ENCODE peak calls at places on chromosomes 12 and 14, in nine cellular contexts. G is astrocyte of the spinal cord, A is mesendoderm, I is NCI-H526, C is NCI-H1694, X is psoas muscle, U is tibial artery, M is EL, J is NCI-H82. H is an unnamed sample.

GRCh38 chr14:68442828-68443460 is 349.9 kb downstream of the ZFP36L1 start:
- DNase-seq in I (no peak), C (no peak), U (no peak), X (no peak), A (no peak), M (peak; percentile 51), G (peak; percentile 90), J (no peak), H (no peak)

GRCh38 chr12:85390281-85390680 is 110.3 kb downstream of the ALX1 start:
- DNase-seq in I (no peak), A (no peak), J (no peak), C (no peak), M (no peak), G (no peak), X (no peak), U (no peak), H (no peak)

GRCh38 chr12:21169878-21170472 is 39.0 kb downstream of the SLCO1B1 start:
- DNase-seq in J (peak; percentile 78), G (peak; percentile 56), X (no peak), A (peak; percentile 84), M (peak; percentile 41), C (peak; percentile 50), U (no peak), I (peak; percentile 73), H (no peak)

GRCh38 chr12:6281081-6281809 is 29.2 kb upstream of the PLEKHG6 start:
- DNase-seq in X (no peak), A (no peak), C (no peak), U (peak; percentile 62), I (no peak), G (no peak), M (peak; percentile 55), J (no peak), H (no peak)

GRCh38 chr12:88185988-88186387 is 43.9 kb downstream of the TMTC3 start:
- DNase-seq in C (no peak), X (no peak), M (peak; percentile 80), U (no peak), G (peak; percentile 66), A (no peak), J (no peak), I (peak; percentile 96), H (no peak)

GRCh38 chr12:65074932-65075331 is 46.2 kb downstream of the WIF1 start:
- DNase-seq in U (no peak), X (no peak), A (peak; percentile 8), J (peak; percentile 11), I (peak; percentile 15), G (no peak), C (no peak), M (no peak), H (no peak)

GRCh38 chr14:102527255-102528232 is 18.0 kb upstream of the ANKRD9 start:
- DNase-seq in J (no peak), G (no peak), C (no peak), I (no peak), X (no peak), A (no peak), U (no peak), M (peak; percentile 60), H (peak; percentile 65)

GRCh38 chr12:2163172-2163927 is 110.6 kb downstream of the CACNA1C start:
- DNase-seq in X (peak; percentile 87), I (no peak), A (no peak), G (peak; percentile 95), U (peak; percentile 97), M (no peak), J (no peak), C (no peak), H (no peak)

GRCh38 chr14:55383039-55383438 is 28.6 kb downstream of the ATG14 start:
- DNase-seq in A (no peak), G (peak; percentile 31), M (peak; percentile 53), U (peak; percentile 71), J (no peak), C (no peak), I (no peak), X (no peak), H (no peak)

GRCh38 chr14:25121342-25122129 is 71.6 kb upstream of the STXBP6 start:
- DNase-seq in I (no peak), U (no peak), M (peak; percentile 93), J (peak; percentile 70), X (no peak), A (peak; percentile 38), C (no peak), G (peak; percentile 63), H (no peak)

GRCh38 chr12:52246720-52247621 is 13.9 kb downstream of the KRT7 start:
- DNase-seq in I (no peak), U (peak; percentile 58), J (peak; percentile 69), C (peak; percentile 64), A (peak; percentile 58), G (no peak), M (no peak), X (no peak), H (no peak)

GRCh38 chr14:22466520-22466919 is 122.5 kb downstream of the DAD1 start:
- DNase-seq in X (no peak), U (no peak), G (peak; percentile 74), M (peak; percentile 25), I (no peak), J (no peak), A (no peak), C (no peak), H (peak; percentile 53)

GRCh38 chr14:89720741-89721315 is 233.7 kb downstream of the EFCAB11 start:
- DNase-seq in X (no peak), C (no peak), J (no peak), U (peak; percentile 68), I (no peak), M (no peak), A (no peak), G (no peak), H (peak; percentile 73)

GRCh38 chr12:15173142-15173541 is 48.1 kb downstream of the RERG start:
- DNase-seq in I (no peak), M (no peak), C (no peak), J (no peak), A (no peak), G (no peak), U (no peak), X (no peak), H (no peak)

GRCh38 chr12:10101042-10101579 is 2.3 kb upstream of the CLEC1A start:
- DNase-seq in M (peak; percentile 79), U (no peak), J (no peak), G (peak; percentile 44), I (no peak), A (peak; percentile 54), X (no peak), C (no peak), H (no peak)

GRCh38 chr14:56733396-56733795 is 76.9 kb downstream of the OTX2 start:
- DNase-seq in G (no peak), A (peak; percentile 32), X (no peak), C (no peak), J (no peak), U (no peak), I (no peak), M (no peak), H (no peak)

GRCh38 chr14:36215217-36215598 is 38.7 kb upstream of the PTCSC3 start:
- DNase-seq in A (no peak), X (no peak), G (no peak), J (no peak), C (no peak), M (no peak), I (no peak), U (no peak), H (no peak)